ENCODE peak calls at places on chromosomes 12 and 14, in five cellular contexts. U is fibroblast of mammary gland; Y is stimulated activated CD4-positive, alpha-beta T cell treated with anti-CD3 and anti-CD28 coated beads, Interleukin-1b, Interleukin-23, amount 100 ng/mL, for 1 hour; B is SW480; C is mesenteric fat pad. A is an unnamed sample.

GRCh38 chr12:58915634-58916033 is 4.7 kb downstream of the LRIG3 start:
- DNase-seq in C (no peak), U (peak; percentile 80), Y (no peak), B (no peak), A (no peak)

GRCh38 chr12:52392465-52393007 is 7.1 kb upstream of the KRT84 start:
- DNase-seq in B (no peak), U (no peak), C (no peak), Y (no peak), A (no peak)

GRCh38 chr14:61923348-61923747 is 161.1 kb downstream of the SNAPC1 start:
- DNase-seq in B (peak; percentile 11), Y (no peak), U (peak; percentile 18), C (no peak), A (no peak)

GRCh38 chr12:50505386-50505827 is 622 bp downstream of the DIP2B start:
- DNase-seq in B (no peak), Y (no peak), C (no peak), U (peak; percentile 22), A (no peak)

GRCh38 chr12:90024261-90024660 is 315.6 kb upstream of the ATP2B1 start:
- DNase-seq in U (no peak), B (no peak), C (no peak), Y (no peak), A (no peak)

GRCh38 chr14:86521032-86521730 is 991.2 kb downstream of the FLRT2 start:
- DNase-seq in B (no peak), C (no peak), U (no peak), Y (no peak), A (no peak)

GRCh38 chr12:94186461-94187237 is 38.3 kb downstream of the PLXNC1 start:
- DNase-seq in Y (no peak), B (no peak), U (peak; percentile 55), C (no peak), A (peak; percentile 65)

GRCh38 chr12:39173689-39174088 is 268.3 kb upstream of the CPNE8 start:
- DNase-seq in B (no peak), U (peak; percentile 2), Y (no peak), C (no peak), A (no peak)

GRCh38 chr12:26817183-26817591 is 15.8 kb downstream of the ITPR2 start:
- DNase-seq in Y (no peak), B (no peak), U (no peak), C (no peak), A (no peak)

GRCh38 chr12:95321516-95322246 is 104.1 kb downstream of the VEZT start:
- DNase-seq in U (no peak), Y (no peak), C (no peak), B (no peak), A (no peak)

GRCh38 chr14:92122351-92122677 is 545 bp downstream of the CPSF2 start:
- DNase-seq in B (peak; percentile 48), U (peak; percentile 29), C (no peak), Y (no peak), A (no peak)

GRCh38 chr14:99158150-99158549 is 113.8 kb downstream of the BCL11B start:
- DNase-seq in Y (no peak), B (no peak), C (no peak), U (no peak), A (no peak)

GRCh38 chr12:57579011-57579410 is 12.0 kb upstream of the PIP4K2C start:
- DNase-seq in U (no peak), C (peak; percentile 28), B (no peak), Y (no peak), A (no peak)

GRCh38 chr14:101372494-101372813 is 188.8 kb upstream of the DIO3 start:
- DNase-seq in U (no peak), C (peak; percentile 78), Y (no peak), B (no peak), A (no peak)

GRCh38 chr12:14774074-14774943 is 29.0 kb downstream of the WBP11 start:
- DNase-seq in Y (peak; percentile 63), B (peak; percentile 98), U (peak; percentile 96), C (peak; percentile 96), A (peak; percentile 91)

GRCh38 chr12:64099430-64099829 is 122.7 kb downstream of the KICS2 start:
- DNase-seq in Y (no peak), B (no peak), U (peak; percentile 97), C (no peak), A (no peak)

GRCh38 chr14:88519907-88520306 is 34.9 kb downstream of the PTPN21 start:
- DNase-seq in B (no peak), C (no peak), U (no peak), Y (no peak), A (no peak)

GRCh38 chr14:95043314-95043713 is 114.0 kb downstream of the DICER1 start:
- DNase-seq in Y (no peak), B (no peak), U (no peak), C (peak; percentile 62), A (no peak)

GRCh38 chr14:104445832-104446381 is 133.7 kb upstream of the C14orf180 start:
- DNase-seq in C (peak; percentile 72), U (no peak), B (no peak), Y (no peak), A (no peak)

GRCh38 chr12:132470417-132470816 is 19.5 kb upstream of the FBRSL1 start:
- DNase-seq in U (no peak), Y (no peak), C (no peak), B (no peak), A (no peak)

GRCh38 chr12:103785243-103786031 is 55.6 kb downstream of the NT5DC3 start:
- DNase-seq in Y (no peak), U (no peak), B (no peak), C (no peak), A (no peak)

GRCh38 chr14:77023001-77023996 is 5.2 kb downstream of the IRF2BPL start:
- DNase-seq in Y (no peak), B (peak; percentile 88), U (no peak), C (no peak), A (peak; percentile 44)

GRCh38 chr12:113781415-113782198 is 184.5 kb downstream of the RBM19 start:
- DNase-seq in Y (no peak), B (no peak), U (peak; percentile 77), C (no peak), A (no peak)

GRCh38 chr12:124381454-124382207 is 86.7 kb downstream of the RFLNA start:
- DNase-seq in B (no peak), C (peak; percentile 96), Y (no peak), U (peak; percentile 79), A (peak; percentile 62)

GRCh38 chr14:68978550-68978911 is 571 bp downstream of the ACTN1 start:
- DNase-seq in U (no peak), B (peak; percentile 74), Y (peak; percentile 28), C (no peak), A (no peak)

A was measured in nucleus accumbens.